ENCODE peak calls at places on chromosome 5, in ten cellular contexts. N is A673; M is cardiac fibroblast; W is prostate gland; K is AG09309; R is stimulated activated CD4-positive, alpha-beta T cell treated with anti-CD3 and anti-CD28 coated beads, Interleukin-15, amount 100 ng/mL, for 48 hours; Z is RPMI7951; C is retina; V is T-helper 1 cell; O is fibroblast of lung. B is an unnamed sample.

GRCh38 chr5:122376305-122376704 is 64.3 kb downstream of the SNCAIP start:
- DNase-seq in N (no peak), M (no peak), W (no peak), K (no peak), R (no peak), Z (no peak), C (no peak), V (no peak), O (no peak), B (no peak)

GRCh38 chr5:112419050-112419595 is at the start of gene EPB41L4A:
- DNase-seq in N (peak), M (peak), W (peak), K (no peak), R (no peak), Z (no peak), C (peak), V (no peak), O (peak), B (peak)

GRCh38 chr5:27008604-27009564 is 29.5 kb downstream of the CDH9 start:
- DNase-seq in N (no peak), M (no peak), W (no peak), K (no peak), R (no peak), Z (no peak), C (no peak), V (no peak), O (no peak), B (no peak)

GRCh38 chr5:111214343-111214742 is 9.8 kb upstream of the CAMK4 start:
- DNase-seq in N (no peak), M (no peak), W (no peak), K (no peak), R (no peak), Z (no peak), C (no peak), V (no peak), O (no peak), B (no peak)

GRCh38 chr5:73896668-73897067 is 270.7 kb downstream of the ARHGEF28 start:
- DNase-seq in N (no peak), M (no peak), W (no peak), K (no peak), R (no peak), Z (no peak), C (no peak), V (no peak), O (no peak), B (no peak)

GRCh38 chr5:171858303-171858702 is 72.7 kb downstream of the SMIM23 start:
- DNase-seq in N (peak), M (peak), W (no peak), K (no peak), R (no peak), Z (peak), C (no peak), V (no peak), O (no peak), B (no peak)

GRCh38 chr5:37787742-37788141 is 52.1 kb downstream of the GDNF start:
- DNase-seq in N (no peak), M (no peak), W (no peak), K (no peak), R (no peak), Z (peak), C (no peak), V (no peak), O (no peak), B (no peak)

GRCh38 chr5:149283611-149284480 is 12.2 kb downstream of the AFAP1L1 start:
- DNase-seq in N (no peak), M (peak), W (peak), K (no peak), R (no peak), Z (no peak), C (no peak), V (no peak), O (no peak), B (no peak)

GRCh38 chr5:38329132-38329715 is 70.9 kb downstream of the EGFLAM start:
- DNase-seq in N (peak), M (peak), W (no peak), K (no peak), R (no peak), Z (peak), C (no peak), V (no peak), O (peak), B (no peak)

GRCh38 chr5:170362102-170362501 is 27.1 kb downstream of the KCNMB1 start:
- DNase-seq in N (no peak), M (no peak), W (no peak), K (no peak), R (no peak), Z (no peak), C (no peak), V (no peak), O (no peak), B (no peak)

B was measured in type B pancreatic cell.